ENCODE peak calls at places on chromosome 4, in four cellular contexts. S, L, Q and E are unnamed samples.

GRCh38 chr4:38902221-38902620 is 34.6 kb downstream of the FAM114A1 start:
- DNase-seq in S (no peak), L (no peak), Q (no peak), E (no peak)

GRCh38 chr4:169014581-169014980 is 4.5 kb upstream of the CBR4 start:
- DNase-seq in S (no peak), L (no peak), Q (no peak), E (no peak)

GRCh38 chr4:17059192-17059634 is 160.8 kb upstream of the LDB2 start:
- DNase-seq in S (no peak), L (peak), Q (no peak), E (no peak)

GRCh38 chr4:76339364-76339763 is 32.8 kb downstream of the STBD1 start:
- DNase-seq in S (no peak), L (no peak), Q (no peak), E (no peak)

GRCh38 chr4:19748470-19748869 is 503.2 kb upstream of the SLIT2 start:
- DNase-seq in S (no peak), L (peak), Q (no peak), E (no peak)

GRCh38 chr4:143184217-143184502 is 557 bp upstream of the USP38 start:
- DNase-seq in S (no peak), L (no peak), Q (no peak), E (no peak)

GRCh38 chr4:156298230-156298629 is 344.6 kb upstream of the CTSO start:
- DNase-seq in S (no peak), L (peak), Q (no peak), E (no peak)

GRCh38 chr4:7828011-7828720 is 111.5 kb downstream of the AFAP1 start:
- DNase-seq in S (peak), L (peak), Q (peak), E (no peak)

GRCh38 chr4:76441881-76442280 is 6.9 kb downstream of the SHROOM3 start:
- DNase-seq in S (no peak), L (no peak), Q (no peak), E (no peak)

GRCh38 chr4:55635760-55636621 is at the start of gene NMU:
- DNase-seq in S (no peak), L (peak), Q (peak), E (no peak)

GRCh38 chr4:128163177-128164117 is 102.3 kb downstream of the LARP1B start:
- DNase-seq in S (no peak), L (no peak), Q (no peak), E (no peak)

GRCh38 chr4:14000091-14000814 is 372.7 kb upstream of the BOD1L1 start:
- DNase-seq in S (no peak), L (no peak), Q (no peak), E (no peak)

GRCh38 chr4:156547439-156547838 is 424.2 kb downstream of the PDGFC start:
- DNase-seq in S (no peak), L (no peak), Q (no peak), E (no peak)

GRCh38 chr4:67696061-67696460 is 4.9 kb downstream of the UBA6 start:
- DNase-seq in S (no peak), L (no peak), Q (no peak), E (no peak)

GRCh38 chr4:150381026-150381425 is 200.9 kb upstream of the MAB21L2 start:
- DNase-seq in S (no peak), L (no peak), Q (no peak), E (no peak)

GRCh38 chr4:70158576-70158975 is 4.5 kb downstream of the PRR27 start:
- DNase-seq in S (no peak), L (no peak), Q (no peak), E (no peak)

GRCh38 chr4:118967393-118967792 is 78.7 kb downstream of the SYNPO2 start:
- DNase-seq in S (no peak), L (no peak), Q (no peak), E (no peak)

GRCh38 chr4:111934294-111934693 is 211.0 kb upstream of the FAM241A start:
- DNase-seq in S (no peak), L (no peak), Q (no peak), E (no peak)

GRCh38 chr4:76738081-76738931 is 159.6 kb downstream of the SOWAHB start:
- DNase-seq in S (peak), L (peak), Q (no peak), E (no peak)

GRCh38 chr4:109079731-109080130 is 222.7 kb downstream of the COL25A1 start:
- DNase-seq in S (no peak), L (no peak), Q (peak), E (no peak)

GRCh38 chr4:149095798-149096197 is 653.6 kb upstream of the NR3C2 start:
- DNase-seq in S (no peak), L (no peak), Q (no peak), E (no peak)

GRCh38 chr4:160514126-160514525 is 1411.2 kb downstream of the RAPGEF2 start:
- DNase-seq in S (no peak), L (no peak), Q (no peak), E (no peak)

GRCh38 chr4:122045533-122045932 is 93.7 kb upstream of the TRPC3 start:
- DNase-seq in S (no peak), L (peak), Q (no peak), E (no peak)

GRCh38 chr4:41932988-41933387 is 2.2 kb upstream of the TMEM33 start:
- DNase-seq in S (no peak), L (no peak), Q (no peak), E (no peak)

GRCh38 chr4:128338634-128339355 is 51.2 kb upstream of the PGRMC2 start:
- DNase-seq in S (no peak), L (no peak), Q (no peak), E (no peak)

GRCh38 chr4:161320377-161320776 is 843.4 kb downstream of the FSTL5 start:
- DNase-seq in S (no peak), L (peak), Q (peak), E (no peak)

GRCh38 chr4:13059015-13059414 is 425.1 kb downstream of the RAB28 start:
- DNase-seq in S (no peak), L (no peak), Q (no peak), E (no peak)

GRCh38 chr4:82798168-82799005 is at the start of gene SCD5:
- DNase-seq in S (peak), L (peak), Q (peak), E (peak)

GRCh38 chr4:187827631-187828030 is 167.9 kb upstream of the ZFP42 start:
- DNase-seq in S (no peak), L (no peak), Q (no peak), E (no peak)

GRCh38 chr4:148444296-148445070 is 2.3 kb upstream of the NR3C2 start:
- DNase-seq in S (peak), L (peak), Q (peak), E (peak)

GRCh38 chr4:8694226-8694625 is 101.7 kb downstream of the CPZ start:
- DNase-seq in S (no peak), L (no peak), Q (no peak), E (no peak)

GRCh38 chr4:13540446-13541175 is 3.7 kb downstream of the NKX3-2 start:
- DNase-seq in S (no peak), L (no peak), Q (no peak), E (no peak)

GRCh38 chr4:54199919-54200318 is 29.2 kb upstream of the PDGFRA start:
- DNase-seq in S (no peak), L (no peak), Q (no peak), E (no peak)
- H3K27ac ChIP-seq in S (no peak), L (no peak), Q (no peak), E (no peak)

GRCh38 chr4:107831140-107831539 is 6.4 kb downstream of the SGMS2 start:
- DNase-seq in S (no peak), L (no peak), Q (no peak), E (no peak)

GRCh38 chr4:107826427-107826980 is 1.8 kb downstream of the SGMS2 start:
- DNase-seq in S (no peak), L (no peak), Q (no peak), E (no peak)

GRCh38 chr4:107825072-107825789 is 499 bp downstream of the SGMS2 start:
- DNase-seq in S (peak), L (peak), Q (no peak), E (no peak)

GRCh38 chr4:107824367-107825071 is at the start of gene SGMS2:
- DNase-seq in S (peak), L (peak), Q (peak), E (peak)

GRCh38 chr4:107828315-107828714 is 3.6 kb downstream of the SGMS2 start:
- DNase-seq in S (no peak), L (no peak), Q (no peak), E (no peak)
- H3K27ac ChIP-seq in S (no peak), L (no peak), Q (no peak), E (no peak)

GRCh38 chr4:185933078-185933581 is 121.1 kb upstream of the SORBS2 start:
- DNase-seq in S (peak), L (no peak), Q (no peak), E (no peak)
- H3K27ac ChIP-seq in S (peak), L (no peak), Q (no peak), E (no peak)

DNA sequence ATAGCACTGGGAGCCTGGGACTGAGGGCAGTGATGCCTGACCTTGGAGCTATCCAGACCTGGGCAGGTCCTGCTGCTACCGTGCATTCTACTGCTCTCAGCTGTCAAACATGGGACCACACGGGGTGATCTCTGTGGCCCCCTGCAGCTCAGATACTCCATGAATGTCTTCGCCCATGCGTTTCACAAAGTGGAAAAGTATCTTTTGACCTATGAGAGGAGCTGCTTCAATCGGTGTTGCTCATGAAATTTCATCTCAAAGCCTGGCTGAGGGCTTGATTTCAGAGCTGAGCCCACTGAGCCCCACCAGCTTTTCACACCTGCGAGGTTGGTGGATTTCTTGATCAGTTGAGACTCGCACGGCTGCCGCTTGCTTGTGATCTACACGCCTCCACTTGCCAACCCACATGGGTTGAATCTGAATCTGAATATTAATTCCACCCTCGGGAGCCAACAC is 35.7 kb downstream of the ING2 start:
- DNase-seq in S (no peak), L (no peak), Q (no peak), E (no peak)
- H3K27ac ChIP-seq in S (no peak), L (no peak), Q (no peak), E (no peak)

GRCh38 chr4:154719087-154719486 is 24.7 kb upstream of the LRAT start:
- DNase-seq in S (no peak), L (no peak), Q (peak), E (no peak)
- H3K27ac ChIP-seq in S (no peak), L (no peak), Q (no peak), E (no peak)

DNA sequence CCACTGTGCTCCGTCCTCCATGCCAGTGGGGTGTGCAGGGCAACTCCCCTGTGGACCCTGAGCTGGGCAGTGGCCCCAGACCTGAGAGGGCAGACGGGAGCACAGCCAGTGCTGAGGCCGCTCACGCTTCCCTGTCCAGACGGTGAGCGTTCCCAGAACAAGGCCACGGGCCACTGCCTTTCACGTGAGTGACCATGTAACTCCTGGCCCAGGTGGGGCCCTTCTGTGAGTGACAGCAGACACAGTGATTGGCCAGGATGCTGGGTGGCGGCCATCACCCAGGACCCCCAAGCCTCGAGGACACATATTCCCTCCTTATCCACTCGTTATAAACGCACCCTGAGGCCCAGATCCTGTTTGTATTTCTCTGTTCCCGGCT is 10.5 kb downstream of the NSG1 start:
- DNase-seq in S (no peak), L (no peak), Q (no peak), E (no peak)
- H3K27ac ChIP-seq in S (no peak), L (no peak), Q (no peak), E (no peak)

DNA sequence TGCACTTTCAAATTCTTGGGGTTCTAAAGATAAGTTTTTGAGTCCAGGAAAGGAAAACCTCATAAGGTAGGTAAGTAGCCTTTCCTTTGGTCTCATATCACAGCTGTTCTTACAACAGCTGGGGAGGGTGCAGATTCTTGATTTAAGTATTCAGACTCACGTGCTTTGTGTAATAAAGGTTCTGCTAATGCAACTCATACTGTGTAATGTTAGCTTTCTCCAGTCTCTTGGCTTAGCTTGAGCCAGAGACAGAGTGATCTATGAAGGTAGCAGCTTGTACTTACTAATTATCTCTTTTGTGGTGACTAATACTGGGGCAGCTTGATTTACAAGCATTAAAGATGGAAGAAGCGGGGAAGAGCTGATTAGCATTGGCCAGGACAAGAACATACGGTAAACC is 80.3 kb downstream of the LNX1 start:
- DNase-seq in S (no peak), L (no peak), Q (no peak), E (no peak)
- H3K27ac ChIP-seq in S (no peak), L (no peak), Q (no peak), E (no peak)

GRCh38 chr4:78417603-78418002 is 134.0 kb upstream of the ANXA3 start:
- DNase-seq in S (no peak), L (no peak), Q (no peak), E (no peak)
- H3K27ac ChIP-seq in S (no peak), L (no peak), Q (no peak), E (no peak)

GRCh38 chr4:165208322-165208652 is 926 bp downstream of the KLHL2 start:
- DNase-seq in S (no peak), L (no peak), Q (no peak), E (no peak)

GRCh38 chr4:165204462-165204830 is 2.9 kb upstream of the KLHL2 start:
- DNase-seq in S (no peak), L (no peak), Q (no peak), E (no peak)

GRCh38 chr4:165208741-165209388 is 1.5 kb downstream of the KLHL2 start:
- DNase-seq in S (no peak), L (no peak), Q (peak), E (no peak)

GRCh38 chr4:165207431-165208321 is at the start of gene KLHL2:
- DNase-seq in S (peak), L (peak), Q (peak), E (peak)

GRCh38 chr4:165207016-165207430 is 338 bp upstream of the KLHL2 start:
- DNase-seq in S (peak), L (no peak), Q (peak), E (no peak)
- H3K27ac ChIP-seq in S (peak), L (peak), Q (peak), E (peak)

DNA sequence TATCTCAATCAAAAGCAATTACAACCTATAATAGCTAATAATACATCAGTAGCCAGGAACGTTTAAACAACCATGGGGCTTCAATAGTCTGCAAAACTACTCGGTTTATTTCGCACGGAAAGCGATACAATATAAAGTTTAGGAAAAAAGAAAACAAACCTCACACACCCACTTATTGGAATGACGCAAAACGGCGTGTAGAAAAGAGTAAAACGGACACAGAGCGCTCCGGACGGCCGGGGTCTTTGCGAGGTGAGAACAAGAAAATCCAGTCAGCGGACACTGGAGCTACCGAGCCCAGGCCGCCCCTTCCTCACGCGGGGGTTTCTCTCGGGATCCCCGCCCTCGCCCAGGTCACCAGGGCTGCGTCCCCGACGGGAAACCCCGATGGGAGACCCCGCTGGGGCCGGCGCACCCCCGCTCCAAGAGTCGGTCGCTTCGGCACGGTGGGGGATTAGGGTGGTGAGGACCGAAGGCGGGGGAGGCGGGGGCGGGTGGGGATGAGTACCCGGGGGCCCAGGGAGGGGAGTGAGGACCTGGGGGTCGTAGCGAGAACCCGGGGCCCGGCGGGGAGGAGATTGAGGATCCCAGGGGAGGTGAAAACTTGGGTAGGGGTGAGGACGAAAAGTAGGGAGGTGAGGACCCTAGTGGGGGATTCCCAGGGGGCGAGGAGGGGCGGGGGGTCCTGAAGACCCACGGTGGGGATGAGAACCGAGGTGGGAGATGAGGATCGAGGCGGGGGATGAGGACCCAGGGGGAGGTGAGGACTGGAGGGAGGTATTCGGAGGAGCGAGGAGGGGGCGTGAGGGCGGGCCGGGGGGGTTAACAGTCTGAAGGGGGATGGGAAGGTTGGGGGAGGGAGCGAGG is 737 bp downstream of the NELFA start:
- DNase-seq in S (no peak), L (no peak), Q (no peak), E (no peak)
- H3K27ac ChIP-seq in S (peak), L (no peak), Q (peak), E (peak)